ENCODE peak calls at places on chromosomes 7 and 10, in nine cellular contexts. D is cardiac muscle cell; B is ovary; P is GM20000; I is Calu3; W is osteocyte; A is CD8-positive, alpha-beta T cell; U is K562; M is RWPE1. Q is an unnamed sample.

GRCh38 chr7:2197436-2198155 is 35.1 kb downstream of the MAD1L1 start:
- DNase-seq in P (no peak), D (no peak), U (no peak), A (no peak), I (no peak), B (no peak), W (no peak), M (no peak), Q (no peak)

GRCh38 chr10:36345770-36346169 is 703.7 kb upstream of the FZD8 start:
- DNase-seq in U (no peak), A (no peak), P (no peak), I (no peak), B (no peak), W (no peak), M (no peak), D (peak), Q (no peak)

GRCh38 chr10:21675157-21675796 is 141.2 kb downstream of the MLLT10 start:
- DNase-seq in W (no peak), B (no peak), A (peak), I (peak), P (peak), D (peak), U (peak), M (peak), Q (peak)

GRCh38 chr7:33998487-33998886 is 93.1 kb downstream of the BMPER start:
- DNase-seq in U (no peak), B (peak), M (no peak), W (no peak), P (no peak), I (no peak), D (no peak), A (no peak), Q (no peak)

GRCh38 chr7:50727072-50727471 is 55.6 kb downstream of the GRB10 start:
- DNase-seq in I (no peak), U (peak), W (no peak), B (no peak), D (peak), P (no peak), M (peak), A (no peak), Q (no peak)

GRCh38 chr7:67019562-67020390 is 23.1 kb downstream of the TYW1 start:
- DNase-seq in M (no peak), A (no peak), P (no peak), W (no peak), B (no peak), D (no peak), I (no peak), U (peak), Q (no peak)

GRCh38 chr7:33887576-33887975 is 17.8 kb upstream of the BMPER start:
- DNase-seq in M (no peak), B (no peak), P (no peak), U (no peak), I (no peak), D (no peak), W (no peak), A (no peak), Q (no peak)

GRCh38 chr7:815284-816216 is 16.7 kb upstream of the SUN1 start:
- DNase-seq in W (no peak), D (peak), P (peak), B (peak), I (peak), M (peak), A (no peak), U (peak), Q (peak)

GRCh38 chr7:111954474-111955311 is 251.5 kb downstream of the DOCK4 start:
- DNase-seq in D (no peak), B (no peak), P (no peak), U (no peak), A (no peak), I (no peak), W (no peak), M (no peak), Q (no peak)

GRCh38 chr7:48537561-48537960 is 366.3 kb downstream of the ABCA13 start:
- DNase-seq in P (no peak), A (no peak), D (no peak), B (no peak), U (no peak), M (peak), I (peak), W (no peak), Q (no peak)

GRCh38 chr10:12350167-12350872 is 973 bp downstream of the CAMK1D start:
- DNase-seq in U (no peak), P (peak), I (no peak), D (peak), M (peak), A (peak), W (no peak), B (peak), Q (peak)

GRCh38 chr10:7583626-7584025 is 83.1 kb downstream of the ITIH5 start:
- DNase-seq in W (no peak), B (no peak), A (no peak), P (no peak), D (no peak), M (no peak), U (no peak), I (no peak), Q (no peak)

GRCh38 chr7:66627151-66627681 is 1.5 kb upstream of the KCTD7 start:
- DNase-seq in D (peak), B (no peak), I (no peak), P (peak), A (no peak), M (no peak), U (no peak), W (no peak), Q (no peak)

GRCh38 chr7:132024290-132024689 is 467.9 kb upstream of the PODXL start:
- DNase-seq in M (no peak), P (no peak), D (no peak), U (no peak), I (no peak), A (no peak), W (no peak), B (no peak), Q (no peak)

GRCh38 chr7:135193615-135194081 is 17.7 kb downstream of the WDR91 start:
- DNase-seq in M (no peak), U (no peak), B (peak), A (no peak), D (peak), I (no peak), W (no peak), P (no peak), Q (no peak)

GRCh38 chr7:2619120-2619519 is 12.7 kb upstream of the TTYH3 start:
- DNase-seq in B (no peak), D (no peak), P (no peak), A (no peak), I (no peak), M (no peak), U (no peak), W (no peak), Q (no peak)

GRCh38 chr7:98266840-98267239 is 14.6 kb upstream of the BRI3 start:
- DNase-seq in I (no peak), U (no peak), D (peak), A (no peak), W (no peak), P (no peak), B (no peak), M (no peak), Q (no peak)

GRCh38 chr10:44893604-44894468 is 17.3 kb upstream of the TMEM72 start:
- DNase-seq in A (no peak), P (no peak), I (no peak), B (no peak), M (no peak), W (no peak), U (no peak), D (no peak), Q (no peak)

GRCh38 chr10:111207525-111207924 is 130.7 kb downstream of the ADRA2A start:
- DNase-seq in I (peak), U (no peak), B (no peak), M (no peak), W (no peak), P (peak), D (no peak), A (no peak), Q (no peak)

GRCh38 chr7:110548372-110548771 is 542.6 kb upstream of the LRRN3 start:
- DNase-seq in W (no peak), I (no peak), A (no peak), U (no peak), M (no peak), B (no peak), P (no peak), D (no peak), Q (no peak)

GRCh38 chr10:93481931-93482834 is at the start of gene MYOF:
- DNase-seq in W (peak), M (peak), D (peak), U (peak), B (peak), I (peak), P (peak), A (peak), Q (peak)

GRCh38 chr7:50640256-50640655 is 75.1 kb upstream of the DDC start:
- DNase-seq in B (no peak), W (no peak), P (no peak), A (no peak), D (no peak), U (no peak), I (no peak), M (no peak), Q (no peak)

GRCh38 chr10:76576276-76576962 is 1061.2 kb downstream of the KCNMA1 start:
- DNase-seq in W (no peak), A (no peak), U (no peak), B (no peak), D (peak), M (no peak), P (no peak), I (no peak), Q (no peak)

GRCh38 chr10:71326464-71326881 is 7.4 kb downstream of the SLC29A3 start:
- DNase-seq in U (no peak), D (no peak), A (no peak), W (no peak), P (no peak), I (no peak), B (no peak), M (no peak), Q (no peak)
- TF ChIP-seq CTCF in U (no peak), D (no peak), A (no peak), W (no peak), P (no peak), I (no peak), B (no peak), M (no peak), Q (no peak)

GRCh38 chr7:8724080-8724718 is 290.8 kb downstream of the NXPH1 start:
- DNase-seq in B (no peak), A (no peak), I (peak), U (peak), D (no peak), P (peak), W (no peak), M (peak), Q (peak)
- TF ChIP-seq CTCF in B (no peak), A (no peak), I (peak), U (peak), D (no peak), P (peak), W (peak), M (peak), Q (peak)

DNA sequence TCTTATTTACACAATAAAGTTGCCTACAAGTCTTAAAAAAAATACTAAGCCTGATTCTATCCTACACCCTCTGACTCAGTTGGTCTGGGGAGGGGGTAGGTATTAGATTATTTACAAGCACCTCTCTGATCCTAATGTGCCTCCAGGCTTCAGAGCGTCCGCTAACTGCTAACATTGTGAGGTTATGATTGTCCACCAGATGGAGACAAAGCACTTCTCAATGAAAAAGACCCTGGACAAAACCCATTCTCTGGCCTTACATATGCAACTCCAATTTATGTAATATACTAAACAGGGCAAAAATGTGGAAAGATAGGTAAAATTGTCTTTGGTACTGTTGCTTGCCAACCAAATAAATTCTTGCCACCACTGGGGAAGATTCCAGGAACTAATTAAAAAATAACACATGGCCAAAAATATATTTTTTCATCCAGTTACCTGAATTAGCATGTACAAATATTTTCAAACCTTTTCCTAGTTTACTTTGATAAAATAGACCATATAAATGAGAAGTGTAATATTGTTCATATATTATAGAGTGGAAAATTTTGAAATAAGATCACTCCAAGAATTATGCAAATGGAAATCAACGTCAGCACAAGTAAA is 92.4 kb downstream of the KIF20B start:
- DNase-seq in U (peak), W (no peak), D (peak), B (no peak), M (peak), A (no peak), I (peak), P (peak), Q (peak)
- TF ChIP-seq CTCF in U (peak), W (peak), D (peak), B (no peak), M (peak), A (peak), I (peak), P (peak), Q (peak)

DNA sequence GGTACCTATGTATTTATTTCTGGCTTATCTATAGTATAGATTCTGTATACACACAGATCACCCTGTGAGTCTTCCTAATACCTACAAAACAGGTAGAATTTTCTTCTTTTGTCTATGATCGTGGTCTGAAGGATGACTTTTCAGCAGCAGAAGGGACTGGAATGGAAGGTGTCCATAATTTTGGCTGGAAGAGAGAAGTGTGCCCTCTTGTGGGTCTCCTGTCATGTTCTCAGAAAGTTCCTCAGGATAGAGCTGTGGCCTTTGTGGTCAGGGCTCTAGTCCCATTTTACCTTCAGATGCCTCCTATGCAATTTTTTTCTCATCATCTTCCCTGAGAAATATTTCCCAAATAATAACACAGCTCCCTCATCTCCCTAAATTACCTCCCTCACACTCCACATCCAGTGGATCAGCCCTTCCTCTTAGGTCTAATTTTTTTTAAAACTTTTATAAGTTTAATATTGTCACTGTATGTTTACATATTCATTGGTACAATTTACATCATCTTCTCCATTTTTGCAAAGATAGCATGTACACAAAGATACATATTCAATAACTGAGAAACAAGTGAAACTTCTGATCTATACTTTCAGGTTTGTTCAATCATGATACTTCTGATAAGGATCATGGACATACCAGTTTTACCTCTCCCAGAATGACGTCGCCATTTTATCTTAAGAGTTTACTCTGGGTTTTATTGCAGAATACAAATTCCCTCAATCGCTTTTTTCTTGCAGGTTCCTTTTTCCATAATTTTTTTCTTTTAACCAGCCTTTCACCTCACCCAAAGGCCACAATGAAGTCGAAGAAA is 112.7 kb downstream of the REEP3 start:
- DNase-seq in P (no peak), D (peak), M (peak), U (peak), I (peak), W (no peak), A (no peak), B (no peak), Q (no peak)
- TF ChIP-seq CTCF in P (no peak), D (peak), M (peak), U (peak), I (peak), W (peak), A (no peak), B (no peak), Q (peak)

GRCh38 chr7:81285142-81285871 is 366.5 kb upstream of the SEMA3C start:
- DNase-seq in U (no peak), B (no peak), P (no peak), W (no peak), D (peak), A (no peak), M (no peak), I (no peak), Q (no peak)
- TF ChIP-seq CTCF in U (no peak), B (no peak), P (no peak), W (no peak), D (no peak), A (no peak), M (no peak), I (no peak), Q (no peak)

GRCh38 chr7:31938650-31939049 is 131.6 kb downstream of the PDE1C start:
- DNase-seq in D (no peak), U (no peak), I (peak), P (no peak), B (no peak), A (no peak), W (no peak), M (peak), Q (no peak)
- TF ChIP-seq CTCF in D (no peak), U (no peak), I (peak), P (no peak), B (no peak), A (no peak), W (peak), M (no peak), Q (no peak)

DNA sequence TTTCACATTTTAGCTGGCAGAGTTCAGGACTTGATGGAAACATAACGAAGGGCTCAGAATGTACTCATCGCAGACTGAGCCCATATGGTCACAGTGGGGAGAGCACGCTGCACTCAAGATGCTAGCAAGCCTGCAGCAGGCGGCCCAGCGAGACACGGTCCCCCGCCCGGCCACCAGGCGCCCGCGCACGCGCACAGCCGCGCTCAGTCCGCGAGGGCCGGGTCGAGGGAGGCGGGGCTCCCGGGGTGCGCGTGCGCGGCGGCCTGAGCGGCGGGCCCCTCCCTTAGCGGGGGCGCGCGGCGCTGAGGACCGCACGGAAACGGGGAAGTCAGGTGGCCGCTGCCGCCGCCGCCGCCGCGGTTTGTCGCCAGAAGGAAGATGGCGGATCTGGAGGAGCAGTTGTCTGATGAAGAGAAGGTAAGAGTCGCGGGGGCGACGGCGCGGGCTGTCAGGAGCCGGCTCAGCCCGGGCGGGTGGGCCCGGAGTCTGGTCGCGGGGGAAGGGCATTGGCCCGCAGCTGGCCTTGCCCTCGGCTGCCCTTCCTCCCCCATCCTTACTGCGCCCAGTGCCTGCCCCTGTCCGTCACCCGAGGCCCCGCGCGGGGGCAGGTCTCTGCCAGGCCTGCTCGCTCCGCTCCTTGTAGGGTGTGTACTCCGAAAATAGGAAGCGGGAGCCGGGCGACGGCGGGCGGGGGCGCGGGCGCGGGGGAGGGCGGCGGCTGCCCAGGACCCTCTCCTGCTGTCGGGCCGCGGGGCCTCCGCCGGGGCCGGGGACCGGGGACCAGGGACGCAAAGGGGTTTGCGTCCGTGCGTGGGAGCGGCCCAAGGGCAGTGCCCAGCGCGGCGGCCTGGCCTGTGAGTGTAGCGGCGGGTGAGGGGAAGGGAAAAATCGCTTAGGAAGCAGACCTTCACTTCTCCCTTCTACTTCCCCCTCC is at the start of gene CAPZA2:
- DNase-seq in D (peak), A (peak), P (peak), U (peak), M (peak), W (peak), I (peak), B (peak), Q (peak)
- TF ChIP-seq CTCF in D (peak), A (peak), P (no peak), U (no peak), M (peak), W (peak), I (peak), B (no peak), Q (no peak)